ENCODE peak calls at places on chromosome 19, in five cellular contexts. A is GM12891, K is Right ventricle myocardium superior, Q is adrenal gland, N is iris pigment epithelial cell. I is an unnamed sample.

GRCh38 chr19:48724796-48725753 is 5.5 kb upstream of the MAMSTR start:
- DNase-seq in A (no peak), K (no peak), Q (peak; percentile 75), N (peak; percentile 83), I (peak; percentile 81)

GRCh38 chr19:44803442-44804428 is 5.2 kb upstream of the BCAM start:
- DNase-seq in A (no peak), K (no peak), Q (no peak), N (no peak), I (no peak)

GRCh38 chr19:35755550-35756371 is 1.1 kb downstream of the HSPB6 start:
- DNase-seq in A (no peak), K (peak; percentile 94), Q (peak; percentile 92), N (peak; percentile 77), I (no peak)

GRCh38 chr19:33189453-33189852 is 4.7 kb upstream of the LRP3 start:
- DNase-seq in A (no peak), K (no peak), Q (no peak), N (no peak), I (no peak)

GRCh38 chr19:23482829-23483228 is 87.6 kb upstream of the ZNF91 start:
- DNase-seq in A (no peak), K (no peak), Q (no peak), N (no peak), I (no peak)

GRCh38 chr19:14475251-14476073 is at the start of gene PTGER1:
- DNase-seq in A (no peak), K (no peak), Q (no peak), N (peak; percentile 48), I (peak; percentile 33)

GRCh38 chr19:4343845-4344713 is 717 bp downstream of the MPND start:
- DNase-seq in A (no peak), K (no peak), Q (no peak), N (no peak), I (no peak)

GRCh38 chr19:4064073-4064550 is 2.6 kb downstream of the ZBTB7A start:
- DNase-seq in A (no peak), K (no peak), Q (peak; percentile 60), N (peak; percentile 65), I (no peak)

GRCh38 chr19:18496167-18496979 is 25.5 kb downstream of the ELL start:
- DNase-seq in A (peak; percentile 55), K (no peak), Q (no peak), N (peak; percentile 89), I (peak; percentile 24)

GRCh38 chr19:11176466-11177193 is 20.7 kb downstream of the KANK2 start:
- DNase-seq in A (no peak), K (no peak), Q (no peak), N (no peak), I (no peak)

I was measured in OCI-M1.